ENCODE peak calls at places on chromosomes 3 and 15, in five cellular contexts. K is upper lobe of right lung; C is PC-3; Q is aorta; V is CD8-positive, alpha-beta T cell. Y is an unnamed sample.

GRCh38 chr3:151307583-151307982 is 9.0 kb downstream of the GPR87 start:
- ATAC-seq in K (no peak), V (no peak), Q (no peak), C (no peak), Y (no peak)

GRCh38 chr3:43857361-43858051 is 166.8 kb downstream of the ABHD5 start:
- ATAC-seq in C (peak), K (no peak), Q (no peak), V (no peak), Y (no peak)

GRCh38 chr3:152301745-152302181 is 33.0 kb downstream of the MBNL1 start:
- ATAC-seq in Q (peak), C (no peak), K (no peak), V (no peak), Y (no peak)

GRCh38 chr3:119176778-119177177 is 3.4 kb downstream of the UPK1B start:
- ATAC-seq in V (no peak), K (no peak), Q (no peak), C (no peak), Y (no peak)

GRCh38 chr3:113212845-113213375 is 1.6 kb downstream of the BOC start:
- ATAC-seq in Q (no peak), K (no peak), V (no peak), C (no peak), Y (no peak)

GRCh38 chr3:171704002-171704401 is 106.3 kb downstream of the PLD1 start:
- ATAC-seq in Q (no peak), V (no peak), C (peak), K (peak), Y (peak)

GRCh38 chr15:59814409-59814808 is 125.3 kb upstream of the BNIP2 start:
- ATAC-seq in Q (no peak), C (no peak), V (peak), K (no peak), Y (no peak)

GRCh38 chr3:132544130-132544529 is 52.9 kb upstream of the ACKR4 start:
- ATAC-seq in Q (no peak), C (no peak), V (no peak), K (no peak), Y (no peak)

GRCh38 chr3:15753056-15753710 is 44.6 kb downstream of the ANKRD28 start:
- ATAC-seq in Q (no peak), C (peak), K (peak), V (no peak), Y (no peak)

GRCh38 chr3:179544981-179545645 is 17.6 kb upstream of the ACTL6A start:
- ATAC-seq in K (no peak), Q (no peak), V (no peak), C (peak), Y (peak)

GRCh38 chr3:50584391-50584790 is 15.1 kb downstream of the HEMK1 start:
- ATAC-seq in V (no peak), C (no peak), K (peak), Q (no peak), Y (no peak)

GRCh38 chr3:100759162-100759561 is 49.9 kb downstream of the TFG start:
- ATAC-seq in C (no peak), Q (no peak), V (no peak), K (no peak), Y (no peak)

GRCh38 chr15:25830844-25831443 is 32.2 kb downstream of the ATP10A start:
- ATAC-seq in K (peak), Q (peak), C (peak), V (no peak), Y (no peak)

GRCh38 chr15:68003297-68003696 is 50.8 kb upstream of the PIAS1 start:
- ATAC-seq in C (no peak), V (no peak), Q (no peak), K (no peak), Y (no peak)

GRCh38 chr3:23885210-23885609 is 31.6 kb downstream of the NKIRAS1 start:
- ATAC-seq in C (no peak), K (peak), Q (no peak), V (no peak), Y (peak)

GRCh38 chr3:180743813-180744212 is 64.5 kb upstream of the CCDC39 start:
- ATAC-seq in C (no peak), Q (no peak), K (no peak), V (no peak), Y (no peak)

GRCh38 chr3:149815728-149816127 is 2.7 kb downstream of the RNF13 start:
- ATAC-seq in C (no peak), Q (no peak), K (no peak), V (no peak), Y (no peak)

GRCh38 chr15:51771773-51772172 is 20.4 kb downstream of the TMOD2 start:
- ATAC-seq in K (no peak), V (no peak), C (no peak), Q (no peak), Y (no peak)

GRCh38 chr3:47227678-47228077 is 54.9 kb downstream of the KIF9 start:
- ATAC-seq in K (peak), Q (peak), V (no peak), C (no peak), Y (no peak)

GRCh38 chr3:127212231-127212630 is 19.3 kb downstream of the PRR23E start:
- ATAC-seq in V (no peak), C (no peak), K (no peak), Q (no peak), Y (no peak)

GRCh38 chr3:12973827-12974226 is 99.4 kb downstream of the IQSEC1 start:
- ATAC-seq in C (no peak), V (no peak), K (no peak), Q (no peak), Y (no peak)

Y was measured in esophagus mucosa.